ENCODE peak calls at places on chromosomes 11 and 22, in six cellular contexts. E is HepG2, K is RPMI7951, P is RWPE1, U is IMR-90, J is EL. N is an unnamed sample.

GRCh38 chr11:21556936-21557335 is 635.9 kb upstream of the ANO5 start:
- DNase-seq in E (no peak), K (peak), P (no peak), U (no peak), J (no peak), N (no peak)

GRCh38 chr22:35437038-35437437 is 37.1 kb downstream of the MCM5 start:
- DNase-seq in E (no peak), K (peak), P (peak), U (no peak), J (peak), N (no peak)

GRCh38 chr22:37032535-37033460 is 13.3 kb downstream of the MPST start:
- DNase-seq in E (peak), K (no peak), P (peak), U (peak), J (peak), N (peak)

GRCh38 chr11:85809191-85809590 is 1.8 kb downstream of the SYTL2 start:
- DNase-seq in E (no peak), K (no peak), P (no peak), U (no peak), J (no peak), N (no peak)

GRCh38 chr11:34027516-34028406 is 23.8 kb upstream of the CAPRIN1 start:
- DNase-seq in E (peak), K (no peak), P (no peak), U (no peak), J (no peak), N (no peak)

GRCh38 chr22:31344369-31345330 is 1.5 kb downstream of the PATZ1 start:
- DNase-seq in E (no peak), K (no peak), P (no peak), U (peak), J (no peak), N (peak)

GRCh38 chr11:92886243-92886905 is 83.1 kb upstream of the MTNR1B start:
- DNase-seq in E (peak), K (peak), P (peak), U (peak), J (peak), N (peak)

GRCh38 chr11:111081021-111081511 is 164.5 kb upstream of the POU2AF2 start:
- DNase-seq in E (no peak), K (no peak), P (no peak), U (peak), J (no peak), N (no peak)

GRCh38 chr11:3169235-3169951 is 4.3 kb upstream of the OSBPL5 start:
- DNase-seq in E (no peak), K (peak), P (peak), U (peak), J (peak), N (peak)

N was measured in lung microvascular endothelial cell.